ENCODE peak calls at places on chromosome 18, in seven cellular contexts. One of them, this sample, is unnamed. For H3K9me3, the result is how much of the 10 kb centered on the place peaks cover.

GRCh38 chr18:9405977-9406376 is 69.3 kb upstream of the RALBP1 start:
- DNase-seq in mammary epithelial cell: no peak
- DNase-seq in AG04450: no peak
- DNase-seq in heart left ventricle: no peak
- DNase-seq in OCI-LY7: no peak
- DNase-seq in K562: no peak
- DNase-seq in Peyer's patch: no peak
- DNase-seq in this sample: no peak

GRCh38 chr18:42229211-42230210 is 274.5 kb downstream of the PIK3C3 start:
- DNase-seq in mammary epithelial cell: no peak
- DNase-seq in AG04450: no peak
- DNase-seq in heart left ventricle: no peak
- DNase-seq in OCI-LY7: no peak
- DNase-seq in K562: no peak
- DNase-seq in Peyer's patch: no peak
- DNase-seq in this sample: no peak

GRCh38 chr18:28175930-28176673 is 828 bp downstream of the CDH2 start:
- DNase-seq in mammary epithelial cell: peak
- DNase-seq in AG04450: no peak
- DNase-seq in heart left ventricle: no peak
- DNase-seq in OCI-LY7: no peak
- DNase-seq in K562: no peak
- DNase-seq in Peyer's patch: no peak
- DNase-seq in this sample: peak

GRCh38 chr18:58117685-58118403 is 73.8 kb downstream of the NEDD4L start:
- DNase-seq in mammary epithelial cell: peak
- DNase-seq in AG04450: peak
- DNase-seq in heart left ventricle: no peak
- DNase-seq in OCI-LY7: no peak
- DNase-seq in K562: peak
- DNase-seq in Peyer's patch: peak
- DNase-seq in this sample: peak

GRCh38 chr18:79779021-79779699 is 18.6 kb upstream of the KCNG2 start:
- DNase-seq in mammary epithelial cell: no peak
- DNase-seq in AG04450: no peak
- DNase-seq in heart left ventricle: no peak
- DNase-seq in OCI-LY7: no peak
- DNase-seq in K562: no peak
- DNase-seq in Peyer's patch: peak
- DNase-seq in this sample: no peak

GRCh38 chr18:50707841-50708240 is 112.0 kb downstream of the MRO start:
- DNase-seq in mammary epithelial cell: no peak
- DNase-seq in AG04450: no peak
- DNase-seq in heart left ventricle: no peak
- DNase-seq in OCI-LY7: no peak
- DNase-seq in K562: no peak
- DNase-seq in Peyer's patch: no peak
- DNase-seq in this sample: no peak

GRCh38 chr18:67010916-67011315 is 407.0 kb upstream of the CDH19 start:
- DNase-seq in mammary epithelial cell: peak
- DNase-seq in AG04450: no peak
- DNase-seq in heart left ventricle: no peak
- DNase-seq in OCI-LY7: no peak
- DNase-seq in K562: no peak
- DNase-seq in Peyer's patch: no peak
- DNase-seq in this sample: no peak

GRCh38 chr18:57931038-57931437 is 113.0 kb upstream of the NEDD4L start:
- DNase-seq in mammary epithelial cell: no peak
- DNase-seq in AG04450: no peak
- DNase-seq in heart left ventricle: no peak
- DNase-seq in OCI-LY7: peak
- DNase-seq in K562: no peak
- DNase-seq in Peyer's patch: no peak
- DNase-seq in this sample: no peak

GRCh38 chr18:5962362-5962761 is 67.0 kb upstream of the TMEM200C start:
- DNase-seq in mammary epithelial cell: no peak
- DNase-seq in AG04450: no peak
- DNase-seq in heart left ventricle: no peak
- DNase-seq in OCI-LY7: no peak
- DNase-seq in K562: no peak
- DNase-seq in Peyer's patch: no peak
- DNase-seq in this sample: no peak

GRCh38 chr18:44968336-44968735 is 287.6 kb downstream of the SETBP1 start:
- DNase-seq in mammary epithelial cell: no peak
- DNase-seq in AG04450: no peak
- DNase-seq in heart left ventricle: no peak
- DNase-seq in OCI-LY7: no peak
- DNase-seq in K562: no peak
- DNase-seq in Peyer's patch: no peak
- DNase-seq in this sample: no peak

GRCh38 chr18:30527226-30527625 is 515.3 kb downstream of the DSC3 start:
- DNase-seq in mammary epithelial cell: no peak
- DNase-seq in AG04450: no peak
- DNase-seq in heart left ventricle: no peak
- DNase-seq in OCI-LY7: no peak
- DNase-seq in K562: no peak
- DNase-seq in Peyer's patch: no peak
- DNase-seq in this sample: no peak

GRCh38 chr18:66510357-66511027 is 93.4 kb downstream of the CDH19 start:
- DNase-seq in mammary epithelial cell: peak
- DNase-seq in AG04450: no peak
- DNase-seq in heart left ventricle: no peak
- DNase-seq in OCI-LY7: no peak
- DNase-seq in K562: no peak
- DNase-seq in Peyer's patch: no peak
- DNase-seq in this sample: no peak

GRCh38 chr18:75654928-75655745 is 227.6 kb upstream of the SMIM21 start:
- DNase-seq in mammary epithelial cell: no peak
- DNase-seq in AG04450: no peak
- DNase-seq in heart left ventricle: no peak
- DNase-seq in OCI-LY7: no peak
- DNase-seq in K562: no peak
- DNase-seq in Peyer's patch: no peak
- DNase-seq in this sample: no peak

GRCh38 chr18:31103423-31103822 is 1.2 kb upstream of the DSC2 start:
- DNase-seq in mammary epithelial cell: peak
- DNase-seq in AG04450: no peak
- DNase-seq in heart left ventricle: no peak
- DNase-seq in OCI-LY7: no peak
- DNase-seq in K562: no peak
- DNase-seq in Peyer's patch: no peak
- DNase-seq in this sample: no peak

GRCh38 chr18:45749918-45750689 is 26.1 kb downstream of the SLC14A1 start:
- DNase-seq in mammary epithelial cell: no peak
- DNase-seq in AG04450: no peak
- DNase-seq in heart left ventricle: no peak
- DNase-seq in OCI-LY7: no peak
- DNase-seq in K562: no peak
- DNase-seq in Peyer's patch: no peak
- DNase-seq in this sample: no peak

GRCh38 chr18:28657836-28658410 is 481.0 kb upstream of the CDH2 start:
- DNase-seq in mammary epithelial cell: peak
- DNase-seq in AG04450: no peak
- DNase-seq in heart left ventricle: no peak
- DNase-seq in OCI-LY7: no peak
- DNase-seq in K562: no peak
- DNase-seq in Peyer's patch: no peak
- DNase-seq in this sample: no peak

GRCh38 chr18:57231846-57232245 is 85.0 kb downstream of the BOD1L2 start:
- DNase-seq in mammary epithelial cell: no peak
- DNase-seq in AG04450: no peak
- DNase-seq in heart left ventricle: no peak
- DNase-seq in OCI-LY7: no peak
- DNase-seq in K562: no peak
- DNase-seq in Peyer's patch: no peak
- DNase-seq in this sample: no peak

GRCh38 chr18:37547196-37547595 is 18.4 kb downstream of the CELF4 start:
- DNase-seq in mammary epithelial cell: no peak
- DNase-seq in AG04450: no peak
- DNase-seq in heart left ventricle: no peak
- DNase-seq in OCI-LY7: no peak
- DNase-seq in K562: no peak
- DNase-seq in Peyer's patch: no peak
- DNase-seq in this sample: no peak

GRCh38 chr18:37546651-37547050 is 18.9 kb downstream of the CELF4 start:
- DNase-seq in mammary epithelial cell: no peak
- DNase-seq in AG04450: no peak
- DNase-seq in heart left ventricle: no peak
- DNase-seq in OCI-LY7: no peak
- DNase-seq in K562: no peak
- DNase-seq in Peyer's patch: no peak
- DNase-seq in this sample: no peak

GRCh38 chr18:37550118-37550875 is 15.3 kb downstream of the CELF4 start:
- DNase-seq in mammary epithelial cell: no peak
- DNase-seq in AG04450: no peak
- DNase-seq in heart left ventricle: no peak
- DNase-seq in OCI-LY7: no peak
- DNase-seq in K562: no peak
- DNase-seq in Peyer's patch: no peak
- DNase-seq in this sample: no peak

GRCh38 chr18:37551249-37551648 is 14.3 kb downstream of the CELF4 start:
- DNase-seq in mammary epithelial cell: no peak
- DNase-seq in AG04450: no peak
- DNase-seq in heart left ventricle: no peak
- DNase-seq in OCI-LY7: no peak
- DNase-seq in K562: no peak
- DNase-seq in Peyer's patch: no peak
- DNase-seq in this sample: no peak

GRCh38 chr18:37548679-37549289 is 16.8 kb downstream of the CELF4 start:
- DNase-seq in mammary epithelial cell: no peak
- DNase-seq in AG04450: no peak
- DNase-seq in heart left ventricle: no peak
- DNase-seq in OCI-LY7: no peak
- DNase-seq in K562: no peak
- DNase-seq in Peyer's patch: no peak
- DNase-seq in this sample: peak
- H3K4me3 ChIP-seq in mammary epithelial cell: no peak
- H3K4me3 ChIP-seq in AG04450: no peak
- H3K4me3 ChIP-seq in heart left ventricle: no peak
- H3K4me3 ChIP-seq in OCI-LY7: no peak
- H3K4me3 ChIP-seq in K562: no peak
- H3K4me3 ChIP-seq in Peyer's patch: no peak
- H3K4me3 ChIP-seq in this sample: no peak

GRCh38 chr18:47968721-47969120 is 38.3 kb upstream of the SMAD2 start:
- DNase-seq in mammary epithelial cell: no peak
- DNase-seq in AG04450: no peak
- DNase-seq in heart left ventricle: no peak
- DNase-seq in OCI-LY7: no peak
- DNase-seq in K562: no peak
- DNase-seq in Peyer's patch: no peak
- DNase-seq in this sample: no peak
- H3K9me3 ChIP-seq in mammary epithelial cell: under half
- H3K9me3 ChIP-seq in AG04450: under half
- H3K9me3 ChIP-seq in heart left ventricle: under half
- H3K9me3 ChIP-seq in OCI-LY7: under half
- H3K9me3 ChIP-seq in K562: under half
- H3K9me3 ChIP-seq in Peyer's patch: under half
- H3K9me3 ChIP-seq in this sample: under half

GRCh38 chr18:48674198-48674721 is 135.4 kb downstream of the CTIF start:
- DNase-seq in mammary epithelial cell: no peak
- DNase-seq in AG04450: no peak
- DNase-seq in heart left ventricle: no peak
- DNase-seq in OCI-LY7: no peak
- DNase-seq in K562: no peak
- DNase-seq in Peyer's patch: peak
- DNase-seq in this sample: no peak
- TF ChIP-seq CTCF in mammary epithelial cell: no peak
- TF ChIP-seq CTCF in AG04450: no peak
- TF ChIP-seq CTCF in heart left ventricle: no peak
- TF ChIP-seq CTCF in OCI-LY7: no peak
- TF ChIP-seq CTCF in K562: no peak
- TF ChIP-seq CTCF in Peyer's patch: no peak
- TF ChIP-seq CTCF in this sample: no peak

GRCh38 chr18:3499498-3499897 is 49.5 kb downstream of the TGIF1 start:
- DNase-seq in mammary epithelial cell: no peak
- DNase-seq in AG04450: no peak
- DNase-seq in heart left ventricle: no peak
- DNase-seq in OCI-LY7: no peak
- DNase-seq in K562: no peak
- DNase-seq in Peyer's patch: no peak
- DNase-seq in this sample: no peak

GRCh38 chr18:3498705-3499451 is 48.9 kb downstream of the TGIF1 start:
- DNase-seq in mammary epithelial cell: no peak
- DNase-seq in AG04450: no peak
- DNase-seq in heart left ventricle: peak
- DNase-seq in OCI-LY7: peak
- DNase-seq in K562: no peak
- DNase-seq in Peyer's patch: peak
- DNase-seq in this sample: peak

GRCh38 chr18:3502650-3503049 is 52.7 kb downstream of the TGIF1 start:
- DNase-seq in mammary epithelial cell: no peak
- DNase-seq in AG04450: no peak
- DNase-seq in heart left ventricle: no peak
- DNase-seq in OCI-LY7: no peak
- DNase-seq in K562: no peak
- DNase-seq in Peyer's patch: no peak
- DNase-seq in this sample: no peak

GRCh38 chr18:3495691-3496090 is 45.7 kb downstream of the TGIF1 start:
- DNase-seq in mammary epithelial cell: no peak
- DNase-seq in AG04450: no peak
- DNase-seq in heart left ventricle: no peak
- DNase-seq in OCI-LY7: peak
- DNase-seq in K562: no peak
- DNase-seq in Peyer's patch: no peak
- DNase-seq in this sample: no peak

GRCh38 chr18:3500016-3500415 is 50.0 kb downstream of the TGIF1 start:
- DNase-seq in mammary epithelial cell: no peak
- DNase-seq in AG04450: no peak
- DNase-seq in heart left ventricle: no peak
- DNase-seq in OCI-LY7: no peak
- DNase-seq in K562: no peak
- DNase-seq in Peyer's patch: no peak
- DNase-seq in this sample: no peak
- H3K4me3 ChIP-seq in mammary epithelial cell: no peak
- H3K4me3 ChIP-seq in AG04450: no peak
- H3K4me3 ChIP-seq in heart left ventricle: no peak
- H3K4me3 ChIP-seq in OCI-LY7: peak
- H3K4me3 ChIP-seq in K562: no peak
- H3K4me3 ChIP-seq in Peyer's patch: no peak
- H3K4me3 ChIP-seq in this sample: no peak